ENCODE peak calls at places on chromosomes 5 and 9, in five cellular contexts. X is prostate gland, D is right atrium auricular region, P is neuronal stem cell, A is stomach. N is an unnamed sample.

GRCh38 chr9:100111235-100111634 is 12.2 kb downstream of the INVS start:
- DNase-seq in A (peak; percentile 69), X (peak; percentile 68), D (peak; percentile 88), P (no peak), N (no peak)

GRCh38 chr9:127586537-127586936 is 25.5 kb upstream of the STXBP1 start:
- DNase-seq in A (peak; percentile 87), D (peak; percentile 88), P (peak; percentile 76), X (peak; percentile 88), N (peak; percentile 86)

GRCh38 chr5:28603869-28604268 is 1565.5 kb upstream of the CDH9 start:
- DNase-seq in A (no peak), X (no peak), D (no peak), P (no peak), N (no peak)

GRCh38 chr5:124706729-124707361 is 39.6 kb downstream of the ZNF608 start:
- DNase-seq in X (no peak), P (no peak), A (peak; percentile 52), D (no peak), N (peak; percentile 37)

GRCh38 chr5:41246376-41246775 is 33.0 kb upstream of the C6 start:
- DNase-seq in X (no peak), D (no peak), P (no peak), A (no peak), N (no peak)

GRCh38 chr5:174398171-174398570 is 326.2 kb upstream of the MSX2 start:
- DNase-seq in X (no peak), D (no peak), P (no peak), A (no peak), N (no peak)

GRCh38 chr9:131348631-131349521 is 45.0 kb upstream of the PRRC2B start:
- DNase-seq in X (no peak), P (no peak), D (no peak), A (no peak), N (no peak)

GRCh38 chr5:109246841-109247592 is 162.8 kb downstream of the PJA2 start:
- DNase-seq in D (no peak), P (no peak), A (no peak), X (no peak), N (no peak)

GRCh38 chr5:175478384-175479124 is at the start of gene SFXN1:
- DNase-seq in D (peak; percentile 61), A (peak; percentile 82), X (peak; percentile 76), P (peak; percentile 70), N (peak; percentile 83)

GRCh38 chr9:129270205-129270604 is 92.1 kb upstream of the IER5L start:
- DNase-seq in P (no peak), A (peak; percentile 27), D (no peak), X (no peak), N (no peak)

GRCh38 chr5:11146171-11146570 is 385.1 kb upstream of the DAP start:
- DNase-seq in D (no peak), P (no peak), A (no peak), X (no peak), N (no peak)

GRCh38 chr9:621199-621860 is 220.2 kb upstream of the DMRT1 start:
- DNase-seq in X (no peak), D (no peak), P (no peak), A (no peak), N (no peak)

GRCh38 chr5:175836741-175837729 is 34.3 kb upstream of the CPLX2 start:
- DNase-seq in P (no peak), X (no peak), D (no peak), A (no peak), N (no peak)

GRCh38 chr9:14071484-14071883 is 242.5 kb downstream of the NFIB start:
- DNase-seq in P (no peak), D (no peak), A (no peak), X (no peak), N (no peak)

GRCh38 chr9:125644819-125645507 is 62.0 kb downstream of the MAPKAP1 start:
- DNase-seq in A (no peak), P (no peak), X (no peak), D (no peak), N (no peak)

GRCh38 chr5:73640861-73641320 is 14.9 kb downstream of the ARHGEF28 start:
- DNase-seq in D (no peak), P (no peak), A (no peak), X (no peak), N (no peak)

GRCh38 chr5:8766448-8766847 is 779.4 kb downstream of the SEMA5A start:
- DNase-seq in X (no peak), D (no peak), A (no peak), P (no peak), N (no peak)
- H3K9me3 ChIP-seq in X (no peaks in the 10 kb centered on the region), D (no peaks in the 10 kb centered on the region), A (no peaks in the 10 kb centered on the region), P (no peaks in the 10 kb centered on the region), N (no peaks in the 10 kb centered on the region)

GRCh38 chr9:88938181-88938580 is 53.1 kb upstream of the S1PR3 start:
- DNase-seq in A (no peak), D (no peak), P (no peak), X (no peak), N (no peak)
- H3K4me1 ChIP-seq in A (peaks cover 37% of the 10 kb centered on the region), D (no peaks in the 10 kb centered on the region), P (no peaks in the 10 kb centered on the region), X (no peaks in the 10 kb centered on the region), N (peaks cover 19% of the 10 kb centered on the region)

DNA sequence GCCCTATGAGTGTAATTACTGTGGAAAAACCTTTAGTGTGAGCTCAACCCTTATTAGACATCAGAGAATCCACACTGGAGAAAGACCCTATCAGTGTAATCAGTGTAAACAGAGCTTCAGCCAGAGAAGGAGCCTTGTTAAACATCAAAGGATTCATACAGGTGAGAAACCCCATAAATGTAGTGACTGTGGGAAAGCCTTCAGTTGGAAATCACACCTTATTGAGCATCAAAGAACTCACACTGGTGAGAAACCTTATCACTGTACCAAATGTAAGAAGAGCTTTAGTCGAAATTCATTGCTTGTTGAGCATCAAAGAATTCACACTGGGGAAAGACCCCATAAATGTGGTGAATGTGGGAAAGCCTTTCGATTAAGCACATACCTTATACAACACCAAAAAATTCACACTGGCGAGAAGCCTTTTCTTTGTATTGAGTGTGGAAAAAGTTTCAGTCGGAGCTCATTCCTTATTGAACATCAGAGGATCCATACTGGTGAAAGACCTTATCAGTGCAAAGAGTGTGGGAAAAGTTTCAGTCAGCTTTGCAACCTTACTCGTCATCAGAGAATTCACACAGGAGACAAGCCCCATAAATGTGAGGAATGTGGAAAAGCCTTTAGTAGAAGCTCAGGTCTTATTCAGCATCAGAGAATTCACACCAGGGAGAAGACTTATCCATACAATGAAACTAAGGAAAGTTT is 9.9 kb downstream of the ZNF189 start:
- DNase-seq in A (no peak), X (no peak), D (no peak), P (no peak), N (no peak)
- H3K9me3 ChIP-seq in A (peaks cover 100% of the 10 kb centered on the region), X (no peaks in the 10 kb centered on the region), D (peaks cover 41% of the 10 kb centered on the region), P (peaks cover 32% of the 10 kb centered on the region), N (peaks cover 66% of the 10 kb centered on the region)

GRCh38 chr5:67305401-67305800 is 108.8 kb upstream of the CD180 start:
- DNase-seq in P (no peak), D (no peak), A (no peak), X (no peak), N (no peak)
- H3K4me1 ChIP-seq in P (no peaks in the 10 kb centered on the region), D (peaks cover 28% of the 10 kb centered on the region), A (peaks cover 31% of the 10 kb centered on the region), X (no peaks in the 10 kb centered on the region), N (no peaks in the 10 kb centered on the region)

DNA sequence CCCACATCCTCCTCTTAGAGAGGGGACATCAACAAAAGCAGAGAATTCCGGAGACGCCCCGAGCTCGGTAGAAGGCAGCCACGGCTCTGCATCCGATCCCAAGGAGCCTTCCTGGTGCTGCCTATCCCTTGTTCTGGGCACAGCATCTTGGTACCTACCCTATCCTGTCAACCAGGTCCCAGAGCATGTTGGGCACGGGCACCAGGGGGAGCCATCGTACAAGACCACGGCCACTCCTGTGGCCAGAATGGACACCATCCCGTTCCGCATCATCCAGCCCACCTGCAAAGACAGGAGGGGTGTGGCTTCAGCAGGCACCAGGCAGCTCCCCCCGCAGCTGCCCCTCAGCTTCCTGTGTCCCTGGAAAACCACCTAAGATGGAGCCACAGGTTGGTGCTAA is 62.7 kb upstream of the ZNF354A start:
- DNase-seq in X (peak; percentile 34), P (no peak), A (peak; percentile 52), D (no peak), N (peak; percentile 44)
- H3K9me3 ChIP-seq in X (no peaks in the 10 kb centered on the region), P (peaks cover 27% of the 10 kb centered on the region), A (no peaks in the 10 kb centered on the region), D (no peaks in the 10 kb centered on the region), N (no peaks in the 10 kb centered on the region)

GRCh38 chr9:89442981-89443817 is 54.7 kb downstream of the SEMA4D start:
- DNase-seq in P (no peak), X (peak; percentile 32), A (no peak), D (no peak), N (no peak)
- H3K4me1 ChIP-seq in P (peaks cover 2% of the 10 kb centered on the region), X (peaks cover 40% of the 10 kb centered on the region), A (peaks cover 77% of the 10 kb centered on the region), D (peaks cover 36% of the 10 kb centered on the region), N (no peaks in the 10 kb centered on the region)

DNA sequence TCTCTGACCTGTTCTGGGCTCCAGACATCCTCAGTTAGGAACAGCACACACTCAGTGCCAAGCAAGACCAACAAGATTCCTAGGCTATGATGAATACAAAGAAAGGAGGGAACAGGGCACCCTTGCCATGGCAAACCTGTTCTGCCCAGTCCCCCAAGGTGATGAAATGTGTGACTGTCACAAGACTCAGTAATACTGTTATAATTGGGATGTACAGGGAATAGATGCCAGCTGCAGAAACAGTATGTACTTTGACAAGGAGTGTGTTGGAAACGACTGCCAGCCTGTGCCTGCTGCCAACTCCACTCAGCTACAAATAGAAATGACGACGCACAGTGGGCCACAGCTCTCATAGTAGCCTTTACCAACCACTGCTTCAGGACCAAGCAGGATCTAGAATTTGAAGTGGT is 453.0 kb downstream of the EFNA5 start:
- DNase-seq in D (peak; percentile 79), P (no peak), X (peak; percentile 87), A (no peak), N (no peak)
- H3K9me3 ChIP-seq in D (no peaks in the 10 kb centered on the region), P (no peaks in the 10 kb centered on the region), X (no peaks in the 10 kb centered on the region), A (no peaks in the 10 kb centered on the region), N (no peaks in the 10 kb centered on the region)

DNA sequence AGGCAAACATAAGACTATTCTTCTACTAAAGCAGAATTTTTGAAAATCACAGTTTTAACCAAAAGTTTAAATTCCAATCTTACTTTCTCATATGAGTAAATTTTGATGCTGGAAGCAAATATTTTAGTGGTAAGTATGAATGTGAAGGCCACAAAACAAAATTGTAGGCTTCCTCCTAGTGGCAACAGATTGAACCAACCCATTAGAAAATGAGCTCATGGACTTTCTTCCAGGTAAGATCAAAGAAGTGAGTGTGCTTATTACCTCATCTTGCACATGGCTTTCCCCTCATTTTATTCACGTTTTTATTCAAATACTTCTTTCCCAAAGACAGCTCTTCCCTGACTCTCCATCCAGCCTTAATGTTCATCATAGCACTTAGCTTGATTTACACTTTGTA is 16.5 kb upstream of the RLN2 start:
- DNase-seq in D (no peak), A (no peak), P (no peak), X (no peak), N (no peak)
- H3K4me1 ChIP-seq in D (no peaks in the 10 kb centered on the region), A (no peaks in the 10 kb centered on the region), P (no peaks in the 10 kb centered on the region), X (no peaks in the 10 kb centered on the region), N (no peaks in the 10 kb centered on the region)

DNA sequence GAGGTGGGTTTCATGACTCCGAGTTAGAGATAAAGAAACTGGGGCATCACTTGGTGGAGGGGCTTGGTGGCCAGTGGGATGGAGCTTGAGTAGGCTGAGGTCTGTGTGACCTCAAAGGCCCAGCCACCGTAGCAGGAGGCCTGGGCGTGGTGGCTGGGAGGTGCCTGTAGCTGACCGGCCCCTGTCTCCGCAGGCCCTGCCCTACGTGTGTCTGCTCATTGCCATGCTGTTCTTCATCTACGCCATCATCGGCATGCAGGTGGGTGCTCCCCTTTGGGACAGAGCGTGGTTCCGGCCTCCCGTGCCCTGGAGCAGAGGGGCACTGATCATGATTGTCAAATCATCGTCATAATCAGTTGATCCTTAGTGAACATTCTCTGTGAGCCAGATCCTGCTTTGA is 196.2 kb downstream of the CACNA1B start:
- DNase-seq in P (no peak), X (no peak), A (peak; percentile 16), D (no peak), N (no peak)
- H3K9me3 ChIP-seq in P (peaks cover 19% of the 10 kb centered on the region), X (no peaks in the 10 kb centered on the region), A (no peaks in the 10 kb centered on the region), D (no peaks in the 10 kb centered on the region), N (no peaks in the 10 kb centered on the region)

N was measured in Caco-2.